ENCODE peak calls at places on chromosomes 6 and 20, in nine cellular contexts. G is central memory CD4-positive, alpha-beta T cell; E is progenitor cell of endocrine pancreas; Q is PC-3; J is mucosa of descending colon; H is adrenal gland; S is CD4-positive, alpha-beta T cell; N is cardiac fibroblast; O is RPMI7951. D is an unnamed sample.

GRCh38 chr6:38337819-38338465 is 301.8 kb downstream of the BTBD9 start:
- DNase-seq in G (no peak), E (no peak), Q (peak), J (no peak), H (no peak), S (no peak), N (peak), O (peak), D (peak)

GRCh38 chr20:23497458-23498026 is 6.6 kb downstream of the CST8 start:
- DNase-seq in G (no peak), E (no peak), Q (no peak), J (no peak), H (no peak), S (no peak), N (no peak), O (no peak), D (no peak)

GRCh38 chr6:112180095-112180820 is 74.1 kb downstream of the LAMA4 start:
- DNase-seq in G (peak), E (peak), Q (peak), J (no peak), H (no peak), S (peak), N (peak), O (peak), D (peak)

GRCh38 chr6:41538556-41539182 is 7.5 kb upstream of the FOXP4 start:
- DNase-seq in G (no peak), E (no peak), Q (no peak), J (no peak), H (no peak), S (no peak), N (peak), O (no peak), D (peak)

GRCh38 chr20:32965581-32966373 is 38.5 kb downstream of the SUN5 start:
- DNase-seq in G (peak), E (no peak), Q (no peak), J (no peak), H (peak), S (peak), N (no peak), O (no peak), D (no peak)

GRCh38 chr6:43868467-43868866 is 98.5 kb downstream of the VEGFA start:
- DNase-seq in G (no peak), E (no peak), Q (no peak), J (no peak), H (no peak), S (no peak), N (no peak), O (no peak), D (no peak)

GRCh38 chr20:57330998-57331397 is 1.4 kb downstream of the SPO11 start:
- DNase-seq in G (no peak), E (no peak), Q (no peak), J (no peak), H (no peak), S (no peak), N (no peak), O (no peak), D (no peak)

GRCh38 chr6:113979930-113980329 is 9.0 kb upstream of the HDAC2 start:
- DNase-seq in G (no peak), E (no peak), Q (no peak), J (no peak), H (no peak), S (no peak), N (no peak), O (no peak), D (no peak)

GRCh38 chr20:46708172-46708860 is 1.1 kb upstream of the SLC2A10 start:
- DNase-seq in G (no peak), E (no peak), Q (no peak), J (peak), H (no peak), S (no peak), N (no peak), O (no peak), D (no peak)

GRCh38 chr6:150070236-150070860 is 1.4 kb upstream of the ULBP3 start:
- DNase-seq in G (no peak), E (no peak), Q (peak), J (peak), H (no peak), S (no peak), N (no peak), O (no peak), D (no peak)

GRCh38 chr6:8642131-8642530 is 206.8 kb upstream of the SLC35B3 start:
- DNase-seq in G (no peak), E (no peak), Q (no peak), J (no peak), H (no peak), S (no peak), N (no peak), O (no peak), D (no peak)

GRCh38 chr6:73139681-73140080 is 85.6 kb downstream of the KHDC1L start:
- DNase-seq in G (no peak), E (no peak), Q (no peak), J (no peak), H (no peak), S (no peak), N (no peak), O (no peak), D (no peak)

GRCh38 chr6:107495196-107495643 is 5.3 kb downstream of the SOBP start:
- DNase-seq in G (no peak), E (no peak), Q (no peak), J (no peak), H (no peak), S (no peak), N (peak), O (no peak), D (peak)

GRCh38 chr6:143614270-143614669 is 63.5 kb upstream of the PHACTR2 start:
- DNase-seq in G (no peak), E (no peak), Q (no peak), J (no peak), H (no peak), S (no peak), N (no peak), O (peak), D (no peak)

GRCh38 chr6:146602526-146602925 is 3.8 kb downstream of the ADGB start:
- DNase-seq in G (no peak), E (no peak), Q (no peak), J (peak), H (no peak), S (no peak), N (no peak), O (no peak), D (no peak)

GRCh38 chr20:7113577-7114466 is 346.3 kb downstream of the BMP2 start:
- DNase-seq in G (no peak), E (no peak), Q (peak), J (no peak), H (peak), S (no peak), N (peak), O (peak), D (no peak)

GRCh38 chr6:142462260-142462659 is 160.5 kb downstream of the ADGRG6 start:
- DNase-seq in G (no peak), E (no peak), Q (no peak), J (no peak), H (no peak), S (no peak), N (no peak), O (no peak), D (no peak)

GRCh38 chr6:169852504-169853195 is 101.2 kb downstream of the ERMARD start:
- DNase-seq in G (no peak), E (no peak), Q (no peak), J (no peak), H (no peak), S (no peak), N (no peak), O (no peak), D (no peak)

GRCh38 chr6:43774776-43775583 is 5.0 kb downstream of the VEGFA start:
- DNase-seq in G (peak), E (peak), Q (peak), J (peak), H (peak), S (peak), N (peak), O (peak), D (peak)

GRCh38 chr6:34055223-34055933 is 90.5 kb downstream of the GRM4 start:
- DNase-seq in G (peak), E (peak), Q (peak), J (peak), H (peak), S (peak), N (peak), O (peak), D (peak)

GRCh38 chr20:57464642-57465211 is 60.2 kb downstream of the CTCFL start:
- DNase-seq in G (no peak), E (no peak), Q (peak), J (no peak), H (peak), S (no peak), N (peak), O (peak), D (peak)

GRCh38 chr6:27260339-27260738 is 12.8 kb downstream of the PRSS16 start:
- DNase-seq in G (no peak), E (no peak), Q (no peak), J (no peak), H (no peak), S (no peak), N (peak), O (no peak), D (peak)

GRCh38 chr20:61002090-61002489 is 250.0 kb upstream of the CDH4 start:
- DNase-seq in G (no peak), E (no peak), Q (no peak), J (no peak), H (no peak), S (no peak), N (no peak), O (no peak), D (no peak)

D was measured in EL.